ENCODE peak calls at places on chromosomes 5 and 9, in seven cellular contexts. U is A549, H is nephron progenitor cell, V is bronchial epithelial cell, Q is fibroblast of lung, J is PC-3, Y is astrocyte of the spinal cord. C is an unnamed sample.

GRCh38 chr5:165630211-165630866 is 2124.9 kb downstream of the MAT2B start:
- DNase-seq in U (peak), H (peak), V (peak), Q (peak), J (peak), Y (peak), C (peak)

GRCh38 chr5:173764321-173765029 is 123.7 kb upstream of the CPEB4 start:
- DNase-seq in U (peak), H (peak), V (peak), Q (peak), J (peak), Y (peak), C (peak)

GRCh38 chr5:1728846-1729245 is 70.8 kb downstream of the MRPL36 start:
- DNase-seq in U (no peak), H (no peak), V (no peak), Q (no peak), J (no peak), Y (no peak), C (no peak)

GRCh38 chr5:96336351-96336985 is 96.6 kb downstream of the PCSK1 start:
- DNase-seq in U (peak), H (peak), V (peak), Q (peak), J (peak), Y (peak), C (peak)

GRCh38 chr5:56530031-56530430 is 285.3 kb upstream of the MAP3K1 start:
- DNase-seq in U (no peak), H (no peak), V (no peak), Q (no peak), J (no peak), Y (no peak), C (no peak)

GRCh38 chr9:132630811-132631210 is 39.0 kb downstream of the DDX31 start:
- DNase-seq in U (no peak), H (no peak), V (peak), Q (no peak), J (no peak), Y (no peak), C (no peak)

GRCh38 chr9:70924905-70925547 is 196.4 kb downstream of the TRPM3 start:
- DNase-seq in U (peak), H (peak), V (peak), Q (peak), J (peak), Y (peak), C (peak)

GRCh38 chr5:33275391-33275790 is 165.4 kb upstream of the TARS1 start:
- DNase-seq in U (no peak), H (no peak), V (no peak), Q (no peak), J (no peak), Y (no peak), C (no peak)

GRCh38 chr5:58327289-58327688 is 132.6 kb downstream of the PLK2 start:
- DNase-seq in U (no peak), H (no peak), V (no peak), Q (no peak), J (no peak), Y (no peak), C (no peak)

GRCh38 chr5:10118150-10118549 is 131.5 kb downstream of the ATPSCKMT start:
- DNase-seq in U (no peak), H (no peak), V (no peak), Q (no peak), J (peak), Y (no peak), C (peak)

GRCh38 chr5:60483046-60483445 is 216.9 kb downstream of the DEPDC1B start:
- DNase-seq in U (no peak), H (no peak), V (peak), Q (peak), J (peak), Y (no peak), C (no peak)

GRCh38 chr5:128695791-128696520 is 157.9 kb upstream of the FBN2 start:
- DNase-seq in U (no peak), H (no peak), V (peak), Q (no peak), J (peak), Y (no peak), C (peak)

GRCh38 chr5:1936413-1936812 is 53.7 kb upstream of the IRX4 start:
- DNase-seq in U (no peak), H (no peak), V (peak), Q (no peak), J (peak), Y (no peak), C (no peak)

GRCh38 chr5:111074244-111074643 is 2.7 kb downstream of the TSLP start:
- DNase-seq in U (no peak), H (no peak), V (peak), Q (no peak), J (no peak), Y (no peak), C (no peak)

GRCh38 chr5:142597546-142598337 is 88.1 kb downstream of the FGF1 start:
- DNase-seq in U (peak), H (no peak), V (peak), Q (peak), J (peak), Y (peak), C (peak)
- TF ChIP-seq CTCF in U (peak), H (no peak), V (no peak), Q (peak), J (peak), Y (peak), C (peak)

GRCh38 chr9:88663766-88664419 is 128.9 kb downstream of the NXNL2 start:
- DNase-seq in U (no peak), H (no peak), V (no peak), Q (peak), J (no peak), Y (no peak), C (no peak)
- TF ChIP-seq CTCF in U (no peak), H (no peak), V (no peak), Q (peak), J (no peak), Y (no peak), C (no peak)

GRCh38 chr5:174837919-174838902 is 113.8 kb downstream of the MSX2 start:
- DNase-seq in U (peak), H (no peak), V (peak), Q (peak), J (peak), Y (peak), C (no peak)
- TF ChIP-seq CTCF in U (peak), H (peak), V (no peak), Q (peak), J (peak), Y (no peak), C (no peak)

GRCh38 chr5:63959177-63959982 is 2.9 kb downstream of the HTR1A start:
- DNase-seq in U (no peak), H (peak), V (peak), Q (no peak), J (peak), Y (no peak), C (no peak)
- TF ChIP-seq CTCF in U (no peak), H (peak), V (peak), Q (no peak), J (peak), Y (no peak), C (no peak)

GRCh38 chr9:78115073-78115472 is 83.5 kb upstream of the GNAQ start:
- DNase-seq in U (no peak), H (peak), V (no peak), Q (no peak), J (peak), Y (no peak), C (no peak)
- TF ChIP-seq CTCF in U (peak), H (peak), V (peak), Q (peak), J (peak), Y (peak), C (peak)

GRCh38 chr9:137575725-137576411 is 2.9 kb downstream of the DPH7 start:
- DNase-seq in U (no peak), H (no peak), V (peak), Q (no peak), J (no peak), Y (no peak), C (no peak)
- TF ChIP-seq CTCF in U (no peak), H (no peak), V (no peak), Q (no peak), J (no peak), Y (no peak), C (no peak)